ENCODE peak calls at places on chromosomes 16 and 17, in eight cellular contexts. T is RPMI8226, B is NCI-H774, Y is PC-3, D is aorta, A is DMS153, Q is NAMALWA, C is MCF 10A. O is an unnamed sample.

GRCh38 chr16:81994485-81994884 is 16.8 kb downstream of the SDR42E1 start:
- DNase-seq in B (no peak), Q (peak; percentile 48), D (no peak), A (no peak), C (peak; percentile 17), Y (no peak), T (peak; percentile 9), O (no peak)

GRCh38 chr16:63695347-63695746 is 1426.5 kb downstream of the CDH11 start:
- DNase-seq in B (no peak), T (no peak), A (peak; percentile 17), Q (no peak), C (no peak), Y (no peak), D (no peak), O (no peak)

GRCh38 chr17:44916059-44916780 is 920 bp upstream of the GFAP start:
- DNase-seq in Q (no peak), C (peak; percentile 72), T (no peak), D (peak; percentile 21), Y (no peak), B (no peak), A (no peak), O (no peak)

GRCh38 chr17:79706931-79707382 is 23.8 kb upstream of the ENPP7 start:
- DNase-seq in T (no peak), Y (no peak), D (no peak), C (no peak), Q (no peak), A (no peak), B (no peak), O (no peak)

GRCh38 chr17:58200024-58200633 is 7.6 kb downstream of the EPX start:
- DNase-seq in D (peak; percentile 64), Y (peak; percentile 78), C (peak; percentile 47), B (peak; percentile 44), Q (peak; percentile 68), T (peak; percentile 77), A (peak; percentile 23), O (peak; percentile 43)

GRCh38 chr17:4594406-4595349 is 10.3 kb downstream of the SMTNL2 start:
- DNase-seq in Y (no peak), T (peak; percentile 55), B (no peak), C (no peak), D (no peak), A (no peak), Q (no peak), O (no peak)

GRCh38 chr17:40520991-40521453 is 19.6 kb upstream of the TNS4 start:
- DNase-seq in T (no peak), D (no peak), Q (no peak), A (no peak), C (no peak), Y (no peak), B (no peak), O (no peak)

GRCh38 chr17:4968166-4968915 is 724 bp upstream of the SPAG7 start:
- DNase-seq in Y (no peak), B (no peak), A (no peak), C (peak; percentile 44), D (peak; percentile 61), Q (no peak), T (no peak), O (no peak)

GRCh38 chr17:80737106-80738019 is 192.7 kb downstream of the RPTOR start:
- DNase-seq in D (peak; percentile 64), Q (peak; percentile 91), T (peak; percentile 96), C (no peak), A (no peak), B (no peak), Y (no peak), O (no peak)

GRCh38 chr17:34895388-34895787 is 65.9 kb downstream of the CCT6B start:
- DNase-seq in C (no peak), Q (no peak), A (no peak), B (no peak), Y (no peak), D (no peak), T (no peak), O (no peak)

GRCh38 chr17:77291591-77292386 is 151.0 kb downstream of the SEC14L1 start:
- DNase-seq in C (peak; percentile 85), Q (no peak), Y (peak; percentile 22), B (no peak), A (no peak), T (no peak), D (no peak), O (no peak)

GRCh38 chr16:53955221-53955875 is 251.4 kb downstream of the FTO start:
- DNase-seq in C (no peak), Q (no peak), B (no peak), D (no peak), T (no peak), Y (no peak), A (no peak), O (no peak)

GRCh38 chr16:26169451-26169850 is 477.7 kb downstream of the HS3ST4 start:
- DNase-seq in Q (no peak), D (no peak), A (no peak), B (no peak), T (no peak), C (no peak), Y (no peak), O (no peak)

GRCh38 chr16:73071131-73071940 is 23.4 kb upstream of the ZFHX3 start:
- DNase-seq in Q (no peak), D (peak; percentile 74), C (no peak), A (peak; percentile 96), B (peak; percentile 23), Y (peak; percentile 2), T (no peak), O (no peak)

O was measured in iPS DF 6.9.